ENCODE peak calls at places on chromosomes 13 and 19, in seven cellular contexts. G is brain microvascular endothelial cell, S is WTC11, U is ELR, Q is memory B cell, H is left cardiac atrium, Z is germinal center. T is an unnamed sample.

GRCh38 chr13:26047040-26047439 is 4.8 kb downstream of the SHISA2 start:
- DNase-seq in S (no peak), Q (no peak), U (no peak), Z (no peak), G (no peak), H (no peak), T (no peak)

GRCh38 chr19:13747098-13747453 is 17.2 kb upstream of the MRI1 start:
- DNase-seq in S (no peak), H (no peak), Z (no peak), Q (no peak), U (no peak), G (no peak), T (no peak)

GRCh38 chr19:6738726-6739389 is 622 bp upstream of the TRIP10 start:
- DNase-seq in S (peak; percentile 62), H (peak; percentile 68), U (peak; percentile 51), Z (no peak), Q (no peak), G (no peak), T (no peak)

GRCh38 chr13:42047561-42048322 is 706 bp upstream of the DGKH start:
- DNase-seq in U (peak; percentile 82), G (peak; percentile 43), H (peak; percentile 47), Q (no peak), Z (peak; percentile 31), S (peak; percentile 57), T (peak; percentile 78)

GRCh38 chr19:44653977-44654784 is 10.5 kb downstream of the PVR start:
- DNase-seq in S (peak; percentile 83), H (peak; percentile 78), U (peak; percentile 34), Z (peak; percentile 90), Q (peak; percentile 85), G (peak; percentile 46), T (peak; percentile 90)

GRCh38 chr19:35316560-35316959 is 12.4 kb upstream of the CD22 start:
- DNase-seq in S (no peak), Q (no peak), H (no peak), Z (no peak), U (no peak), G (no peak), T (no peak)

GRCh38 chr19:57099199-57099661 is 20.6 kb upstream of the USP29 start:
- DNase-seq in Z (peak; percentile 80), H (peak; percentile 79), S (peak; percentile 84), U (peak; percentile 58), Q (peak; percentile 7), G (peak; percentile 35), T (peak; percentile 75)

GRCh38 chr19:34187011-34187410 is 14.7 kb downstream of the LSM14A start:
- DNase-seq in G (no peak), Q (no peak), S (no peak), U (no peak), Z (no peak), H (no peak), T (no peak)

GRCh38 chr19:16773259-16773658 is 53.6 kb downstream of the NWD1 start:
- DNase-seq in H (no peak), G (no peak), Z (no peak), S (no peak), U (no peak), Q (no peak), T (no peak)

GRCh38 chr19:39553082-39553652 is 13.2 kb upstream of the EID2 start:
- DNase-seq in G (no peak), H (no peak), S (no peak), Z (no peak), U (no peak), Q (no peak), T (no peak)

GRCh38 chr19:2616741-2617392 is 85.6 kb downstream of the GNG7 start:
- DNase-seq in U (no peak), Z (no peak), Q (no peak), S (no peak), H (peak; percentile 56), G (no peak), T (no peak)

GRCh38 chr13:100633461-100633860 is 41.1 kb downstream of the TMTC4 start:
- DNase-seq in Q (no peak), H (no peak), U (peak; percentile 78), G (peak; percentile 27), Z (no peak), S (no peak), T (no peak)

GRCh38 chr13:66689628-66690027 is 540.5 kb downstream of the PCDH9 start:
- DNase-seq in U (peak; percentile 43), G (peak; percentile 36), S (no peak), Z (no peak), Q (no peak), H (no peak), T (no peak)

T was measured in GM13976.